ENCODE peak calls at places on chromosomes 4 and X, in eight cellular contexts. One of them, this sample, is unnamed.

GRCh38 chr4:3756343-3757059 is 9.7 kb upstream of the ADRA2C start:
- DNase-seq in LoVo: no peak
- DNase-seq in T-helper 22 cell: no peak
- DNase-seq in choroid plexus epithelial cell: no peak
- DNase-seq in RPMI7951: no peak
- DNase-seq in fibroblast of mammary gland: no peak
- DNase-seq in LNCaP clone FGC: no peak
- DNase-seq in Panc1: no peak
- DNase-seq in this sample: no peak

GRCh38 chrX:130085551-130085986 is 24.7 kb downstream of the ELF4 start:
- DNase-seq in LoVo: no peak
- DNase-seq in T-helper 22 cell: no peak
- DNase-seq in choroid plexus epithelial cell: no peak
- DNase-seq in RPMI7951: peak
- DNase-seq in fibroblast of mammary gland: no peak
- DNase-seq in LNCaP clone FGC: no peak
- DNase-seq in Panc1: no peak
- DNase-seq in this sample: no peak

GRCh38 chrX:10245219-10245618 is 88.4 kb downstream of the CLCN4 start:
- DNase-seq in LoVo: no peak
- DNase-seq in T-helper 22 cell: no peak
- DNase-seq in choroid plexus epithelial cell: peak
- DNase-seq in RPMI7951: no peak
- DNase-seq in fibroblast of mammary gland: no peak
- DNase-seq in LNCaP clone FGC: no peak
- DNase-seq in Panc1: no peak
- DNase-seq in this sample: no peak

GRCh38 chr4:10163296-10163695 is 46.7 kb upstream of the WDR1 start:
- DNase-seq in LoVo: no peak
- DNase-seq in T-helper 22 cell: no peak
- DNase-seq in choroid plexus epithelial cell: no peak
- DNase-seq in RPMI7951: no peak
- DNase-seq in fibroblast of mammary gland: no peak
- DNase-seq in LNCaP clone FGC: no peak
- DNase-seq in Panc1: no peak
- DNase-seq in this sample: no peak

GRCh38 chrX:18099745-18100144 is 120.9 kb downstream of the BEND2 start:
- DNase-seq in LoVo: no peak
- DNase-seq in T-helper 22 cell: no peak
- DNase-seq in choroid plexus epithelial cell: no peak
- DNase-seq in RPMI7951: no peak
- DNase-seq in fibroblast of mammary gland: no peak
- DNase-seq in LNCaP clone FGC: peak
- DNase-seq in Panc1: no peak
- DNase-seq in this sample: no peak

GRCh38 chr4:37567781-37568180 is 118.4 kb downstream of the RELL1 start:
- DNase-seq in LoVo: no peak
- DNase-seq in T-helper 22 cell: no peak
- DNase-seq in choroid plexus epithelial cell: peak
- DNase-seq in RPMI7951: no peak
- DNase-seq in fibroblast of mammary gland: peak
- DNase-seq in LNCaP clone FGC: no peak
- DNase-seq in Panc1: no peak
- DNase-seq in this sample: no peak

GRCh38 chrX:119981286-119982070 is 37.9 kb upstream of the NKAP start:
- DNase-seq in LoVo: peak
- DNase-seq in T-helper 22 cell: no peak
- DNase-seq in choroid plexus epithelial cell: peak
- DNase-seq in RPMI7951: peak
- DNase-seq in fibroblast of mammary gland: peak
- DNase-seq in LNCaP clone FGC: peak
- DNase-seq in Panc1: peak
- DNase-seq in this sample: peak

GRCh38 chr4:878796-879729 is 53.1 kb downstream of the GAK start:
- DNase-seq in LoVo: no peak
- DNase-seq in T-helper 22 cell: no peak
- DNase-seq in choroid plexus epithelial cell: no peak
- DNase-seq in RPMI7951: no peak
- DNase-seq in fibroblast of mammary gland: no peak
- DNase-seq in LNCaP clone FGC: no peak
- DNase-seq in Panc1: no peak
- DNase-seq in this sample: no peak

GRCh38 chr4:47278631-47279030 is 184.9 kb downstream of the COMMD8 start:
- DNase-seq in LoVo: no peak
- DNase-seq in T-helper 22 cell: no peak
- DNase-seq in choroid plexus epithelial cell: no peak
- DNase-seq in RPMI7951: no peak
- DNase-seq in fibroblast of mammary gland: no peak
- DNase-seq in LNCaP clone FGC: no peak
- DNase-seq in Panc1: no peak
- DNase-seq in this sample: no peak

GRCh38 chr4:158805628-158806471 is 37.0 kb downstream of the FNIP2 start:
- DNase-seq in LoVo: no peak
- DNase-seq in T-helper 22 cell: no peak
- DNase-seq in choroid plexus epithelial cell: no peak
- DNase-seq in RPMI7951: peak
- DNase-seq in fibroblast of mammary gland: peak
- DNase-seq in LNCaP clone FGC: no peak
- DNase-seq in Panc1: no peak
- DNase-seq in this sample: peak

GRCh38 chr4:135120190-135120589 is 918.6 kb upstream of the PABPC4L start:
- DNase-seq in LoVo: no peak
- DNase-seq in T-helper 22 cell: no peak
- DNase-seq in choroid plexus epithelial cell: peak
- DNase-seq in RPMI7951: no peak
- DNase-seq in fibroblast of mammary gland: no peak
- DNase-seq in LNCaP clone FGC: no peak
- DNase-seq in Panc1: no peak
- DNase-seq in this sample: no peak

GRCh38 chr4:25827897-25828296 is 34.9 kb downstream of the SEL1L3 start:
- DNase-seq in LoVo: no peak
- DNase-seq in T-helper 22 cell: no peak
- DNase-seq in choroid plexus epithelial cell: no peak
- DNase-seq in RPMI7951: no peak
- DNase-seq in fibroblast of mammary gland: no peak
- DNase-seq in LNCaP clone FGC: no peak
- DNase-seq in Panc1: no peak
- DNase-seq in this sample: no peak

GRCh38 chr4:114597410-114598115 is 1.0 kb upstream of the UGT8 start:
- DNase-seq in LoVo: no peak
- DNase-seq in T-helper 22 cell: no peak
- DNase-seq in choroid plexus epithelial cell: no peak
- DNase-seq in RPMI7951: no peak
- DNase-seq in fibroblast of mammary gland: no peak
- DNase-seq in LNCaP clone FGC: no peak
- DNase-seq in Panc1: no peak
- DNase-seq in this sample: no peak

GRCh38 chrX:67604979-67605703 is 61.3 kb downstream of the AR start:
- DNase-seq in LoVo: no peak
- DNase-seq in T-helper 22 cell: no peak
- DNase-seq in choroid plexus epithelial cell: peak
- DNase-seq in RPMI7951: peak
- DNase-seq in fibroblast of mammary gland: peak
- DNase-seq in LNCaP clone FGC: no peak
- DNase-seq in Panc1: no peak
- DNase-seq in this sample: peak

GRCh38 chrX:12304261-12304660 is 166.0 kb downstream of the FRMPD4 start:
- DNase-seq in LoVo: no peak
- DNase-seq in T-helper 22 cell: no peak
- DNase-seq in choroid plexus epithelial cell: no peak
- DNase-seq in RPMI7951: no peak
- DNase-seq in fibroblast of mammary gland: peak
- DNase-seq in LNCaP clone FGC: no peak
- DNase-seq in Panc1: no peak
- DNase-seq in this sample: no peak

GRCh38 chrX:25941559-25942250 is 196.4 kb upstream of the MAGEB18 start:
- DNase-seq in LoVo: no peak
- DNase-seq in T-helper 22 cell: no peak
- DNase-seq in choroid plexus epithelial cell: no peak
- DNase-seq in RPMI7951: no peak
- DNase-seq in fibroblast of mammary gland: peak
- DNase-seq in LNCaP clone FGC: peak
- DNase-seq in Panc1: no peak
- DNase-seq in this sample: no peak

GRCh38 chrX:149060921-149061320 is 444.2 kb downstream of the IDS start:
- DNase-seq in LoVo: no peak
- DNase-seq in T-helper 22 cell: no peak
- DNase-seq in choroid plexus epithelial cell: peak
- DNase-seq in RPMI7951: peak
- DNase-seq in fibroblast of mammary gland: peak
- DNase-seq in LNCaP clone FGC: no peak
- DNase-seq in Panc1: no peak
- DNase-seq in this sample: no peak

GRCh38 chr4:86909945-86910344 is 17.7 kb upstream of the C4orf36 start:
- DNase-seq in LoVo: no peak
- DNase-seq in T-helper 22 cell: no peak
- DNase-seq in choroid plexus epithelial cell: no peak
- DNase-seq in RPMI7951: no peak
- DNase-seq in fibroblast of mammary gland: no peak
- DNase-seq in LNCaP clone FGC: no peak
- DNase-seq in Panc1: no peak
- DNase-seq in this sample: no peak

GRCh38 chr4:183291070-183291469 is 29.0 kb downstream of the CLDN22 start:
- DNase-seq in LoVo: no peak
- DNase-seq in T-helper 22 cell: no peak
- DNase-seq in choroid plexus epithelial cell: no peak
- DNase-seq in RPMI7951: no peak
- DNase-seq in fibroblast of mammary gland: no peak
- DNase-seq in LNCaP clone FGC: no peak
- DNase-seq in Panc1: no peak
- DNase-seq in this sample: no peak

GRCh38 chrX:17656035-17656418 is 81.3 kb upstream of the SCML1 start:
- DNase-seq in LoVo: no peak
- DNase-seq in T-helper 22 cell: no peak
- DNase-seq in choroid plexus epithelial cell: no peak
- DNase-seq in RPMI7951: no peak
- DNase-seq in fibroblast of mammary gland: no peak
- DNase-seq in LNCaP clone FGC: no peak
- DNase-seq in Panc1: no peak
- DNase-seq in this sample: no peak

GRCh38 chr4:80213117-80213815 is 16.0 kb downstream of the PRDM8 start:
- DNase-seq in LoVo: peak
- DNase-seq in T-helper 22 cell: no peak
- DNase-seq in choroid plexus epithelial cell: peak
- DNase-seq in RPMI7951: peak
- DNase-seq in fibroblast of mammary gland: peak
- DNase-seq in LNCaP clone FGC: no peak
- DNase-seq in Panc1: no peak
- DNase-seq in this sample: no peak

GRCh38 chr4:157372154-157372553 is 151.6 kb downstream of the GRIA2 start:
- DNase-seq in LoVo: no peak
- DNase-seq in T-helper 22 cell: no peak
- DNase-seq in choroid plexus epithelial cell: no peak
- DNase-seq in RPMI7951: no peak
- DNase-seq in fibroblast of mammary gland: no peak
- DNase-seq in LNCaP clone FGC: no peak
- DNase-seq in Panc1: no peak
- DNase-seq in this sample: no peak

GRCh38 chrX:35890699-35891098 is 28.8 kb upstream of the CFAP47 start:
- DNase-seq in LoVo: peak
- DNase-seq in T-helper 22 cell: no peak
- DNase-seq in choroid plexus epithelial cell: peak
- DNase-seq in RPMI7951: peak
- DNase-seq in fibroblast of mammary gland: peak
- DNase-seq in LNCaP clone FGC: peak
- DNase-seq in Panc1: peak
- DNase-seq in this sample: peak

GRCh38 chrX:112687189-112687691 is 7.5 kb upstream of the LHFPL1 start:
- DNase-seq in LoVo: no peak
- DNase-seq in T-helper 22 cell: no peak
- DNase-seq in choroid plexus epithelial cell: peak
- DNase-seq in RPMI7951: no peak
- DNase-seq in fibroblast of mammary gland: peak
- DNase-seq in LNCaP clone FGC: no peak
- DNase-seq in Panc1: no peak
- DNase-seq in this sample: no peak

GRCh38 chr4:15598644-15599043 is 56.5 kb downstream of the FBXL5 start:
- DNase-seq in LoVo: no peak
- DNase-seq in T-helper 22 cell: no peak
- DNase-seq in choroid plexus epithelial cell: peak
- DNase-seq in RPMI7951: no peak
- DNase-seq in fibroblast of mammary gland: peak
- DNase-seq in LNCaP clone FGC: no peak
- DNase-seq in Panc1: no peak
- DNase-seq in this sample: no peak

GRCh38 chr4:108450236-108450898 is 170.0 kb upstream of the RPL34 start:
- DNase-seq in LoVo: no peak
- DNase-seq in T-helper 22 cell: no peak
- DNase-seq in choroid plexus epithelial cell: no peak
- DNase-seq in RPMI7951: no peak
- DNase-seq in fibroblast of mammary gland: no peak
- DNase-seq in LNCaP clone FGC: no peak
- DNase-seq in Panc1: no peak
- DNase-seq in this sample: peak

GRCh38 chr4:183872531-183872930 is 32.6 kb upstream of the STOX2 start:
- DNase-seq in LoVo: no peak
- DNase-seq in T-helper 22 cell: no peak
- DNase-seq in choroid plexus epithelial cell: no peak
- DNase-seq in RPMI7951: no peak
- DNase-seq in fibroblast of mammary gland: no peak
- DNase-seq in LNCaP clone FGC: no peak
- DNase-seq in Panc1: no peak
- DNase-seq in this sample: no peak

GRCh38 chrX:13518126-13518525 is 51.3 kb upstream of the EGFL6 start:
- DNase-seq in LoVo: no peak
- DNase-seq in T-helper 22 cell: no peak
- DNase-seq in choroid plexus epithelial cell: no peak
- DNase-seq in RPMI7951: no peak
- DNase-seq in fibroblast of mammary gland: no peak
- DNase-seq in LNCaP clone FGC: no peak
- DNase-seq in Panc1: no peak
- DNase-seq in this sample: no peak

GRCh38 chr4:136740326-136740725 is 792.0 kb downstream of the PCDH18 start:
- DNase-seq in LoVo: no peak
- DNase-seq in T-helper 22 cell: no peak
- DNase-seq in choroid plexus epithelial cell: no peak
- DNase-seq in RPMI7951: no peak
- DNase-seq in fibroblast of mammary gland: no peak
- DNase-seq in LNCaP clone FGC: no peak
- DNase-seq in Panc1: no peak
- DNase-seq in this sample: no peak

GRCh38 chr4:114780205-114780604 is 181.6 kb downstream of the UGT8 start:
- DNase-seq in LoVo: peak
- DNase-seq in T-helper 22 cell: no peak
- DNase-seq in choroid plexus epithelial cell: peak
- DNase-seq in RPMI7951: no peak
- DNase-seq in fibroblast of mammary gland: peak
- DNase-seq in LNCaP clone FGC: no peak
- DNase-seq in Panc1: no peak
- DNase-seq in this sample: peak

This sample was measured in foreskin melanocyte.